ENCODE peak calls at places on chromosomes 12 and 14, in eight cellular contexts. One of them, this sample, is unnamed. For H3K27me3, the result is how much of the 10 kb centered on the place peaks cover.

GRCh38 chr12:93167841-93168492 is 209.8 kb upstream of the NUDT4 start:
- DNase-seq in Peyer's patch: no peak
- DNase-seq in IMR-90: no peak
- DNase-seq in adrenal gland: peak
- DNase-seq in H1: no peak
- DNase-seq in sigmoid colon: no peak
- DNase-seq in heart left ventricle: no peak
- DNase-seq in body of pancreas: no peak
- DNase-seq in this sample: no peak

GRCh38 chr12:54125950-54126695 is 62.7 kb downstream of the SMUG1 start:
- DNase-seq in heart left ventricle: no peak
- DNase-seq in body of pancreas: peak
- DNase-seq in H1: peak
- DNase-seq in IMR-90: no peak
- DNase-seq in adrenal gland: peak
- DNase-seq in sigmoid colon: peak
- DNase-seq in Peyer's patch: no peak
- DNase-seq in this sample: peak

GRCh38 chr14:52589646-52590045 is 37.0 kb downstream of the GPR137C start:
- DNase-seq in IMR-90: peak
- DNase-seq in heart left ventricle: no peak
- DNase-seq in sigmoid colon: no peak
- DNase-seq in H1: no peak
- DNase-seq in body of pancreas: no peak
- DNase-seq in Peyer's patch: no peak
- DNase-seq in adrenal gland: no peak
- DNase-seq in this sample: no peak

GRCh38 chr14:68951051-68951797 is 27.9 kb downstream of the ACTN1 start:
- DNase-seq in heart left ventricle: peak
- DNase-seq in H1: no peak
- DNase-seq in body of pancreas: no peak
- DNase-seq in IMR-90: peak
- DNase-seq in sigmoid colon: peak
- DNase-seq in adrenal gland: peak
- DNase-seq in Peyer's patch: peak
- DNase-seq in this sample: peak

GRCh38 chr12:54891717-54892478 is 37.6 kb downstream of the MUCL1 start:
- DNase-seq in heart left ventricle: no peak
- DNase-seq in body of pancreas: no peak
- DNase-seq in sigmoid colon: no peak
- DNase-seq in H1: no peak
- DNase-seq in adrenal gland: no peak
- DNase-seq in IMR-90: no peak
- DNase-seq in Peyer's patch: no peak
- DNase-seq in this sample: peak

GRCh38 chr14:30362369-30363218 is 196.4 kb upstream of the G2E3 start:
- DNase-seq in adrenal gland: no peak
- DNase-seq in heart left ventricle: no peak
- DNase-seq in sigmoid colon: no peak
- DNase-seq in Peyer's patch: no peak
- DNase-seq in body of pancreas: no peak
- DNase-seq in IMR-90: no peak
- DNase-seq in H1: no peak
- DNase-seq in this sample: no peak

GRCh38 chr14:25537846-25538455 is 488.0 kb upstream of the STXBP6 start:
- DNase-seq in body of pancreas: peak
- DNase-seq in IMR-90: no peak
- DNase-seq in Peyer's patch: no peak
- DNase-seq in sigmoid colon: no peak
- DNase-seq in H1: peak
- DNase-seq in heart left ventricle: no peak
- DNase-seq in adrenal gland: peak
- DNase-seq in this sample: peak

GRCh38 chr12:4353785-4354208 is 25.7 kb downstream of the FGF23 start:
- DNase-seq in body of pancreas: no peak
- DNase-seq in Peyer's patch: no peak
- DNase-seq in adrenal gland: no peak
- DNase-seq in heart left ventricle: no peak
- DNase-seq in H1: no peak
- DNase-seq in sigmoid colon: no peak
- DNase-seq in IMR-90: no peak
- DNase-seq in this sample: no peak

DNA sequence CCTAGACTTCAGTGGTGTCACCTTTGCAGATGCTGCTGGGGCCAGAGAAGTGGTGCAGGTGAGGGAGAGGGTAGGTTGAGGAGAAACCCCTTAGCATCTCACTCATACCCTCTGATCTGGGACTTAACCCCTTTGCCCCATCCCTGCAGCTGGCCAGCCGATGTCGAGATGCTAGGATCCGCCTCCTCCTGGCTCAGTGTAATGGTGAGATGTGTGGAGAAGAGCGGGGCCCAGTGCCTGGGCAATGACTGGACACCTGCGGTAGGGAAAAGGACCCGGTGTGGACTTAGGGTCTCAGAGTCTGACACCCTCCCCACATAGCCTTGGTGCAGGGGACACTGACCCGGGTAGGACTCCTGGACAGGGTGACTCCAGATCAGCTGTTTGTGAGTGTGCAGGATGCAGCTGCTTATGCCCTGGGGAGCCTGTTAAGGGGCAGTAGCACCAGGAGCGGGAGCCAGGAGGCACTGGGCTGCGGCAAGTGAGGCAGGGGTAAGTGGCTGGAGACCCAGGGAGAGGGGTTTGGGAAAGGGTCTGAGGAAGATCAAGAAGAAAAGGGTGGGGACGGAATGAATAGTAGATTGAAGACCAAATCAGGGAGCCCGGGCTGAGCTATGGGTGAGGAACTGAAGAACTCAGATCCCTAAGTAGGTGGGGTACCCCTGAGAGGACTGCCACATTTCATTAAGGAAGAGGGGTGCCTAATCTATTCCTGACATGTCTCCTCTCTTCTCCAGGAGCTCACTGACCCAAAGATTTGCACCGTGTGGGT is 7.6 kb downstream of the B4GALNT1 start:
- DNase-seq in sigmoid colon: peak
- DNase-seq in IMR-90: no peak
- DNase-seq in Peyer's patch: no peak
- DNase-seq in H1: no peak
- DNase-seq in heart left ventricle: no peak
- DNase-seq in body of pancreas: no peak
- DNase-seq in adrenal gland: no peak
- DNase-seq in this sample: no peak
- H3K27me3 ChIP-seq in sigmoid colon: half or more
- H3K27me3 ChIP-seq in IMR-90: half or more
- H3K27me3 ChIP-seq in Peyer's patch: under half
- H3K27me3 ChIP-seq in H1: half or more
- H3K27me3 ChIP-seq in heart left ventricle: half or more
- H3K27me3 ChIP-seq in body of pancreas: under half
- H3K27me3 ChIP-seq in adrenal gland: half or more
- H3K27me3 ChIP-seq in this sample: half or more

GRCh38 chr14:75092698-75093097 is 23.3 kb downstream of the ZC2HC1C start:
- DNase-seq in Peyer's patch: no peak
- DNase-seq in heart left ventricle: no peak
- DNase-seq in H1: no peak
- DNase-seq in body of pancreas: no peak
- DNase-seq in adrenal gland: no peak
- DNase-seq in IMR-90: no peak
- DNase-seq in sigmoid colon: no peak
- DNase-seq in this sample: no peak

GRCh38 chr14:75088153-75088552 is 18.7 kb downstream of the ZC2HC1C start:
- DNase-seq in heart left ventricle: no peak
- DNase-seq in sigmoid colon: no peak
- DNase-seq in Peyer's patch: no peak
- DNase-seq in adrenal gland: no peak
- DNase-seq in body of pancreas: no peak
- DNase-seq in IMR-90: no peak
- DNase-seq in H1: no peak
- DNase-seq in this sample: no peak

GRCh38 chr14:75088566-75089373 is 19.3 kb downstream of the ZC2HC1C start:
- DNase-seq in sigmoid colon: no peak
- DNase-seq in body of pancreas: peak
- DNase-seq in Peyer's patch: peak
- DNase-seq in adrenal gland: peak
- DNase-seq in heart left ventricle: peak
- DNase-seq in IMR-90: peak
- DNase-seq in H1: peak
- DNase-seq in this sample: peak

GRCh38 chr14:75091251-75091650 is 21.8 kb downstream of the ZC2HC1C start:
- DNase-seq in heart left ventricle: no peak
- DNase-seq in H1: no peak
- DNase-seq in IMR-90: no peak
- DNase-seq in adrenal gland: no peak
- DNase-seq in sigmoid colon: no peak
- DNase-seq in Peyer's patch: no peak
- DNase-seq in body of pancreas: no peak
- DNase-seq in this sample: no peak

DNA sequence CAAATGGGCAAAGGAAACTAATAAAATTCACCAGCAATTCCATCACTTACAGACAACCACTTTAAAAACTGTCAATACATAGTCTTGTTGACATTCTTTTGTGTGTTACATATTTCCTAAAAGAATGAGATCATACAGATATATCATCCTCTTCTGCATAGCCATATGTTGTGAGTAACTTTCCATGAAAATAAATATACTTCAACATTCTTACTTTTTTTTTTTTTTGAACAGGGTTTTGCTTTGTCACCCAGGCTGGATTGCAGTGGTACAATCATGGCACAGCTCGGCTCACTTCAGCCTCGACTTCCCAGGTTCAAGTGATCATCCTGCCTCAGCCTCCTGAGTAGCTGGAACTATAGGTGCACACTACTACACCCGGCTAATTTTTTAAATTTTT is 20.9 kb downstream of the ZC2HC1C start:
- DNase-seq in H1: no peak
- DNase-seq in heart left ventricle: no peak
- DNase-seq in IMR-90: peak
- DNase-seq in Peyer's patch: no peak
- DNase-seq in sigmoid colon: no peak
- DNase-seq in adrenal gland: no peak
- DNase-seq in body of pancreas: no peak
- DNase-seq in this sample: no peak
- TF ChIP-seq POLR2A in H1: no peak
- TF ChIP-seq POLR2A in heart left ventricle: no peak
- TF ChIP-seq POLR2A in IMR-90: no peak
- TF ChIP-seq POLR2A in Peyer's patch: no peak
- TF ChIP-seq POLR2A in sigmoid colon: no peak
- TF ChIP-seq POLR2A in adrenal gland: no peak
- TF ChIP-seq POLR2A in body of pancreas: no peak
- TF ChIP-seq POLR2A in this sample: no peak

DNA sequence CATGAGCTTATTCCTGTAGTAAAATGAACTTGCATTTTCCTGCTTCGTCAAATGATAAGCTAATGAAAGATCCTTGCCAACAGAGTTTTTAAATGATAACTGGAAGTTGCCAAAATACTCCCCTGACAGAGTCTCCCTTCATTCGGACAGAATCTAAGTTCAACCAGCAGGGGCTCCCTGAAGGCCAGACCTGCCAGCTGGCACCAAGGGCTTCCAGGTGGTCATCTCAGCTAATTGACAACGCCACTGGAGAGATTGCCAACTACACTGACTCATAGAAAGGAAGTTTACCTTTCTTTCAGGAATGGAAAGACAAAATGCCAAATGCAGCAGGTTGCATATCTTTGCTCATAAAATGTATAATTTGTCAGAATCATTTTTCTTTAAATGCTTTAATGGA is 462.8 kb downstream of the GXYLT1 start:
- DNase-seq in H1: no peak
- DNase-seq in heart left ventricle: no peak
- DNase-seq in body of pancreas: no peak
- DNase-seq in adrenal gland: no peak
- DNase-seq in Peyer's patch: no peak
- DNase-seq in IMR-90: no peak
- DNase-seq in sigmoid colon: no peak
- DNase-seq in this sample: no peak
- TF ChIP-seq CTCF in H1: peak
- TF ChIP-seq CTCF in heart left ventricle: no peak
- TF ChIP-seq CTCF in body of pancreas: no peak
- TF ChIP-seq CTCF in adrenal gland: no peak
- TF ChIP-seq CTCF in Peyer's patch: no peak
- TF ChIP-seq CTCF in IMR-90: no peak
- TF ChIP-seq CTCF in sigmoid colon: no peak
- TF ChIP-seq CTCF in this sample: no peak

GRCh38 chr14:77142289-77142814 is 761 bp upstream of the ZDHHC22 start:
- DNase-seq in sigmoid colon: no peak
- DNase-seq in body of pancreas: no peak
- DNase-seq in IMR-90: no peak
- DNase-seq in heart left ventricle: no peak
- DNase-seq in adrenal gland: no peak
- DNase-seq in Peyer's patch: no peak
- DNase-seq in H1: peak
- DNase-seq in this sample: no peak

GRCh38 chr14:77148510-77149231 is 7.1 kb upstream of the ZDHHC22 start:
- DNase-seq in H1: no peak
- DNase-seq in body of pancreas: no peak
- DNase-seq in sigmoid colon: peak
- DNase-seq in heart left ventricle: no peak
- DNase-seq in IMR-90: no peak
- DNase-seq in adrenal gland: no peak
- DNase-seq in Peyer's patch: no peak
- DNase-seq in this sample: no peak

GRCh38 chr14:77143071-77143470 is 1.5 kb upstream of the ZDHHC22 start:
- DNase-seq in Peyer's patch: no peak
- DNase-seq in heart left ventricle: no peak
- DNase-seq in H1: no peak
- DNase-seq in adrenal gland: no peak
- DNase-seq in body of pancreas: no peak
- DNase-seq in IMR-90: no peak
- DNase-seq in sigmoid colon: peak
- DNase-seq in this sample: no peak

GRCh38 chr14:77144412-77145115 is 3.0 kb upstream of the ZDHHC22 start:
- DNase-seq in Peyer's patch: no peak
- DNase-seq in sigmoid colon: peak
- DNase-seq in H1: no peak
- DNase-seq in body of pancreas: no peak
- DNase-seq in adrenal gland: no peak
- DNase-seq in IMR-90: no peak
- DNase-seq in heart left ventricle: no peak
- DNase-seq in this sample: no peak

DNA sequence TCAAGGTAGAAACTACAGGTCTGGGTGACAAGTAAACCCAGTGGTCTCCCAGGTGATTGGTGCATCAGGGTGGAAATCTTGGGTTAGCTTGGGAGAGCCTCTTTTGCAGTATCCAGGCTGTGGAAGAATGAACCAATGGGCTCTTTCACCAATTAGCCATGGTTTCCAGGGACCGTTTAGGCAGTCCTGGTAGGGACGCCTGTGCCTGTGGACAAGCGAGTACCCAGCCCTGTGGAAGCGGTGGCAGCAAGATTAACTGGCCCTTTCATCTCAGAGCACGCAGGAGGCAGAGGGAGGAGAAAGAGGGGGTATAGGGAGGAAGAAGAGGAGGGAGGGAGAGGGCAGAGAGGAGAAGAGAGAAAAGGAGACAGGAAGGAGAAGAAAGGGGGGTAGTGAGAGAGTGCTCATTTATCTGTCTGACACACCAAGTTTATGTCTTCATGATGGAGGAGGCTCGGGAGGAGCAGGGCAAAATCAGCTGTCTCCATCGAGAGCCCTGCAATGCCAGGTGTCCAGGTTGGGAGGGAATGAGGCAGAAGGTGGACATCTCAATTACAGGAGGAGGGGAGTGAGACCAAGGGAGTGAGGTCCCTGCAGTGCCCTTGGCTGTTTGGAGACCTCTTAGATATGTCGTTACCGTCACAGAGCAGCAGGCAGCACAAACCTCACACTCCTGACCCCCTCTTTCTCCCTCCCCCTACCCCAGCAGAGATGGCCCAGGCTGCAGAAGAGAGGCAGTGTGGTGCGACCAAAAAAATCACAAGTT is 4.6 kb upstream of the ZDHHC22 start:
- DNase-seq in H1: no peak
- DNase-seq in IMR-90: no peak
- DNase-seq in body of pancreas: no peak
- DNase-seq in Peyer's patch: no peak
- DNase-seq in adrenal gland: no peak
- DNase-seq in heart left ventricle: no peak
- DNase-seq in sigmoid colon: peak
- DNase-seq in this sample: no peak
- H3K27me3 ChIP-seq in H1: under half
- H3K27me3 ChIP-seq in IMR-90: half or more
- H3K27me3 ChIP-seq in body of pancreas: under half
- H3K27me3 ChIP-seq in Peyer's patch: under half
- H3K27me3 ChIP-seq in adrenal gland: under half
- H3K27me3 ChIP-seq in heart left ventricle: half or more
- H3K27me3 ChIP-seq in sigmoid colon: half or more
- H3K27me3 ChIP-seq in this sample: under half